ENCODE peak calls at places on chromosomes 11 and 22, in eight cellular contexts. One of them, this sample, is unnamed.

GRCh38 chr22:37806409-37807338 is 1.1 kb upstream of the GCAT start:
- DNase-seq in ELR: peak
- DNase-seq in mesendoderm: peak
- DNase-seq in lower leg skin: no peak
- DNase-seq in activated naive CD4-positive, alpha-beta T cell treated with anti-CD3 and anti-CD28 coated beads for 36 hours: peak
- DNase-seq in NCI-H524 treated with DMSO at 0.1 percent for 48 hours: no peak
- DNase-seq in bronchial epithelial cell: peak
- DNase-seq in kidney epithelial cell: no peak
- DNase-seq in this sample: no peak

GRCh38 chr11:99893803-99894202 is 793.3 kb upstream of the ARHGAP42 start:
- DNase-seq in lower leg skin: no peak
- DNase-seq in bronchial epithelial cell: no peak
- DNase-seq in mesendoderm: no peak
- DNase-seq in NCI-H524 treated with DMSO at 0.1 percent for 48 hours: no peak
- DNase-seq in ELR: no peak
- DNase-seq in kidney epithelial cell: no peak
- DNase-seq in activated naive CD4-positive, alpha-beta T cell treated with anti-CD3 and anti-CD28 coated beads for 36 hours: no peak
- DNase-seq in this sample: no peak

GRCh38 chr11:44793350-44794090 is 66.8 kb downstream of the TSPAN18 start:
- DNase-seq in bronchial epithelial cell: no peak
- DNase-seq in NCI-H524 treated with DMSO at 0.1 percent for 48 hours: peak
- DNase-seq in activated naive CD4-positive, alpha-beta T cell treated with anti-CD3 and anti-CD28 coated beads for 36 hours: no peak
- DNase-seq in lower leg skin: no peak
- DNase-seq in ELR: no peak
- DNase-seq in kidney epithelial cell: no peak
- DNase-seq in mesendoderm: peak
- DNase-seq in this sample: no peak

GRCh38 chr11:34546511-34547206 is 33.1 kb upstream of the ELF5 start:
- DNase-seq in NCI-H524 treated with DMSO at 0.1 percent for 48 hours: no peak
- DNase-seq in activated naive CD4-positive, alpha-beta T cell treated with anti-CD3 and anti-CD28 coated beads for 36 hours: no peak
- DNase-seq in mesendoderm: no peak
- DNase-seq in kidney epithelial cell: no peak
- DNase-seq in lower leg skin: no peak
- DNase-seq in bronchial epithelial cell: peak
- DNase-seq in ELR: no peak
- DNase-seq in this sample: no peak

GRCh38 chr11:44808053-44808753 is 81.4 kb downstream of the TSPAN18 start:
- DNase-seq in NCI-H524 treated with DMSO at 0.1 percent for 48 hours: no peak
- DNase-seq in bronchial epithelial cell: no peak
- DNase-seq in activated naive CD4-positive, alpha-beta T cell treated with anti-CD3 and anti-CD28 coated beads for 36 hours: no peak
- DNase-seq in ELR: no peak
- DNase-seq in mesendoderm: no peak
- DNase-seq in lower leg skin: no peak
- DNase-seq in kidney epithelial cell: no peak
- DNase-seq in this sample: no peak

GRCh38 chr11:46099973-46100335 is 21.3 kb downstream of the PHF21A start:
- DNase-seq in mesendoderm: no peak
- DNase-seq in activated naive CD4-positive, alpha-beta T cell treated with anti-CD3 and anti-CD28 coated beads for 36 hours: no peak
- DNase-seq in kidney epithelial cell: no peak
- DNase-seq in NCI-H524 treated with DMSO at 0.1 percent for 48 hours: no peak
- DNase-seq in ELR: peak
- DNase-seq in bronchial epithelial cell: no peak
- DNase-seq in lower leg skin: no peak
- DNase-seq in this sample: no peak

GRCh38 chr22:26673485-26673884 is 16.1 kb downstream of the MIAT start:
- DNase-seq in bronchial epithelial cell: peak
- DNase-seq in activated naive CD4-positive, alpha-beta T cell treated with anti-CD3 and anti-CD28 coated beads for 36 hours: peak
- DNase-seq in ELR: peak
- DNase-seq in lower leg skin: peak
- DNase-seq in kidney epithelial cell: no peak
- DNase-seq in NCI-H524 treated with DMSO at 0.1 percent for 48 hours: no peak
- DNase-seq in mesendoderm: no peak
- DNase-seq in this sample: no peak

GRCh38 chr11:100857236-100858005 is 170.3 kb downstream of the ARHGAP42 start:
- DNase-seq in bronchial epithelial cell: no peak
- DNase-seq in NCI-H524 treated with DMSO at 0.1 percent for 48 hours: no peak
- DNase-seq in lower leg skin: no peak
- DNase-seq in activated naive CD4-positive, alpha-beta T cell treated with anti-CD3 and anti-CD28 coated beads for 36 hours: no peak
- DNase-seq in mesendoderm: peak
- DNase-seq in kidney epithelial cell: no peak
- DNase-seq in ELR: no peak
- DNase-seq in this sample: no peak

GRCh38 chr22:48758021-48758561 is 1069.6 kb downstream of the BRD1 start:
- DNase-seq in activated naive CD4-positive, alpha-beta T cell treated with anti-CD3 and anti-CD28 coated beads for 36 hours: no peak
- DNase-seq in lower leg skin: no peak
- DNase-seq in kidney epithelial cell: no peak
- DNase-seq in NCI-H524 treated with DMSO at 0.1 percent for 48 hours: no peak
- DNase-seq in ELR: no peak
- DNase-seq in mesendoderm: no peak
- DNase-seq in bronchial epithelial cell: no peak
- DNase-seq in this sample: peak

GRCh38 chr11:60842688-60843605 is 1.0 kb downstream of the CCDC86 start:
- DNase-seq in activated naive CD4-positive, alpha-beta T cell treated with anti-CD3 and anti-CD28 coated beads for 36 hours: peak
- DNase-seq in lower leg skin: no peak
- DNase-seq in NCI-H524 treated with DMSO at 0.1 percent for 48 hours: no peak
- DNase-seq in bronchial epithelial cell: peak
- DNase-seq in ELR: peak
- DNase-seq in mesendoderm: no peak
- DNase-seq in kidney epithelial cell: no peak
- DNase-seq in this sample: no peak

GRCh38 chr11:1967641-1968225 is 20.6 kb downstream of the MRPL23 start:
- DNase-seq in ELR: no peak
- DNase-seq in kidney epithelial cell: no peak
- DNase-seq in mesendoderm: no peak
- DNase-seq in NCI-H524 treated with DMSO at 0.1 percent for 48 hours: no peak
- DNase-seq in lower leg skin: no peak
- DNase-seq in activated naive CD4-positive, alpha-beta T cell treated with anti-CD3 and anti-CD28 coated beads for 36 hours: no peak
- DNase-seq in bronchial epithelial cell: no peak
- DNase-seq in this sample: no peak

GRCh38 chr22:20524004-20524481 is 16.6 kb downstream of the MED15 start:
- DNase-seq in ELR: no peak
- DNase-seq in NCI-H524 treated with DMSO at 0.1 percent for 48 hours: no peak
- DNase-seq in kidney epithelial cell: peak
- DNase-seq in lower leg skin: no peak
- DNase-seq in activated naive CD4-positive, alpha-beta T cell treated with anti-CD3 and anti-CD28 coated beads for 36 hours: peak
- DNase-seq in bronchial epithelial cell: peak
- DNase-seq in mesendoderm: no peak
- DNase-seq in this sample: no peak

GRCh38 chr22:17782621-17783020 is 8.4 kb upstream of the BID start:
- DNase-seq in mesendoderm: no peak
- DNase-seq in kidney epithelial cell: no peak
- DNase-seq in activated naive CD4-positive, alpha-beta T cell treated with anti-CD3 and anti-CD28 coated beads for 36 hours: no peak
- DNase-seq in bronchial epithelial cell: no peak
- DNase-seq in NCI-H524 treated with DMSO at 0.1 percent for 48 hours: no peak
- DNase-seq in lower leg skin: no peak
- DNase-seq in ELR: no peak
- DNase-seq in this sample: no peak

GRCh38 chr22:30114356-30114755 is 34.1 kb downstream of the HORMAD2 start:
- DNase-seq in ELR: no peak
- DNase-seq in NCI-H524 treated with DMSO at 0.1 percent for 48 hours: no peak
- DNase-seq in activated naive CD4-positive, alpha-beta T cell treated with anti-CD3 and anti-CD28 coated beads for 36 hours: no peak
- DNase-seq in bronchial epithelial cell: no peak
- DNase-seq in mesendoderm: no peak
- DNase-seq in lower leg skin: no peak
- DNase-seq in kidney epithelial cell: no peak
- DNase-seq in this sample: no peak

GRCh38 chr22:31829505-31829904 is 75.7 kb downstream of the DEPDC5 start:
- DNase-seq in NCI-H524 treated with DMSO at 0.1 percent for 48 hours: no peak
- DNase-seq in mesendoderm: no peak
- DNase-seq in activated naive CD4-positive, alpha-beta T cell treated with anti-CD3 and anti-CD28 coated beads for 36 hours: peak
- DNase-seq in ELR: peak
- DNase-seq in lower leg skin: no peak
- DNase-seq in bronchial epithelial cell: peak
- DNase-seq in kidney epithelial cell: peak
- DNase-seq in this sample: no peak

GRCh38 chr11:119222308-119222707 is 16.2 kb downstream of the CBL start:
- DNase-seq in ELR: peak
- DNase-seq in bronchial epithelial cell: no peak
- DNase-seq in lower leg skin: no peak
- DNase-seq in kidney epithelial cell: no peak
- DNase-seq in activated naive CD4-positive, alpha-beta T cell treated with anti-CD3 and anti-CD28 coated beads for 36 hours: no peak
- DNase-seq in NCI-H524 treated with DMSO at 0.1 percent for 48 hours: no peak
- DNase-seq in mesendoderm: no peak
- DNase-seq in this sample: no peak

GRCh38 chr11:107587306-107587979 is 3.5 kb upstream of the ELMOD1 start:
- DNase-seq in bronchial epithelial cell: peak
- DNase-seq in activated naive CD4-positive, alpha-beta T cell treated with anti-CD3 and anti-CD28 coated beads for 36 hours: no peak
- DNase-seq in kidney epithelial cell: no peak
- DNase-seq in NCI-H524 treated with DMSO at 0.1 percent for 48 hours: no peak
- DNase-seq in ELR: peak
- DNase-seq in mesendoderm: no peak
- DNase-seq in lower leg skin: no peak
- DNase-seq in this sample: no peak

GRCh38 chr11:32435511-32435946 is at the start of gene WT1:
- DNase-seq in kidney epithelial cell: peak
- DNase-seq in bronchial epithelial cell: no peak
- DNase-seq in NCI-H524 treated with DMSO at 0.1 percent for 48 hours: no peak
- DNase-seq in lower leg skin: no peak
- DNase-seq in activated naive CD4-positive, alpha-beta T cell treated with anti-CD3 and anti-CD28 coated beads for 36 hours: no peak
- DNase-seq in mesendoderm: peak
- DNase-seq in ELR: no peak
- DNase-seq in this sample: no peak

GRCh38 chr11:67117667-67118058 is 1.4 kb upstream of the KDM2A start:
- DNase-seq in lower leg skin: peak
- DNase-seq in activated naive CD4-positive, alpha-beta T cell treated with anti-CD3 and anti-CD28 coated beads for 36 hours: peak
- DNase-seq in NCI-H524 treated with DMSO at 0.1 percent for 48 hours: no peak
- DNase-seq in ELR: peak
- DNase-seq in mesendoderm: peak
- DNase-seq in kidney epithelial cell: no peak
- DNase-seq in bronchial epithelial cell: no peak
- DNase-seq in this sample: no peak

GRCh38 chr11:69382131-69383128 is 88.5 kb downstream of the MYEOV start:
- DNase-seq in activated naive CD4-positive, alpha-beta T cell treated with anti-CD3 and anti-CD28 coated beads for 36 hours: no peak
- DNase-seq in kidney epithelial cell: no peak
- DNase-seq in lower leg skin: no peak
- DNase-seq in ELR: no peak
- DNase-seq in mesendoderm: peak
- DNase-seq in NCI-H524 treated with DMSO at 0.1 percent for 48 hours: no peak
- DNase-seq in bronchial epithelial cell: no peak
- DNase-seq in this sample: peak

GRCh38 chr11:10916674-10917073 is 58.8 kb upstream of the ZBED5 start:
- DNase-seq in NCI-H524 treated with DMSO at 0.1 percent for 48 hours: no peak
- DNase-seq in lower leg skin: no peak
- DNase-seq in bronchial epithelial cell: peak
- DNase-seq in ELR: peak
- DNase-seq in activated naive CD4-positive, alpha-beta T cell treated with anti-CD3 and anti-CD28 coated beads for 36 hours: no peak
- DNase-seq in mesendoderm: no peak
- DNase-seq in kidney epithelial cell: no peak
- DNase-seq in this sample: no peak

GRCh38 chr11:110479445-110480101 is 49.8 kb downstream of the FDX1 start:
- DNase-seq in ELR: peak
- DNase-seq in mesendoderm: no peak
- DNase-seq in kidney epithelial cell: peak
- DNase-seq in lower leg skin: no peak
- DNase-seq in NCI-H524 treated with DMSO at 0.1 percent for 48 hours: peak
- DNase-seq in bronchial epithelial cell: peak
- DNase-seq in activated naive CD4-positive, alpha-beta T cell treated with anti-CD3 and anti-CD28 coated beads for 36 hours: no peak
- DNase-seq in this sample: no peak

GRCh38 chr11:33040862-33041453 is 1.6 kb downstream of the TCP11L1 start:
- DNase-seq in NCI-H524 treated with DMSO at 0.1 percent for 48 hours: no peak
- DNase-seq in kidney epithelial cell: no peak
- DNase-seq in bronchial epithelial cell: no peak
- DNase-seq in activated naive CD4-positive, alpha-beta T cell treated with anti-CD3 and anti-CD28 coated beads for 36 hours: no peak
- DNase-seq in mesendoderm: peak
- DNase-seq in lower leg skin: no peak
- DNase-seq in ELR: no peak
- DNase-seq in this sample: no peak

GRCh38 chr11:72736452-72737069 is 15.6 kb downstream of the ARAP1 start:
- DNase-seq in NCI-H524 treated with DMSO at 0.1 percent for 48 hours: no peak
- DNase-seq in bronchial epithelial cell: peak
- DNase-seq in lower leg skin: no peak
- DNase-seq in ELR: peak
- DNase-seq in mesendoderm: peak
- DNase-seq in kidney epithelial cell: no peak
- DNase-seq in activated naive CD4-positive, alpha-beta T cell treated with anti-CD3 and anti-CD28 coated beads for 36 hours: peak
- DNase-seq in this sample: peak

GRCh38 chr11:111359223-111360149 is 19.6 kb downstream of the POU2AF1 start:
- DNase-seq in activated naive CD4-positive, alpha-beta T cell treated with anti-CD3 and anti-CD28 coated beads for 36 hours: no peak
- DNase-seq in lower leg skin: no peak
- DNase-seq in kidney epithelial cell: no peak
- DNase-seq in bronchial epithelial cell: peak
- DNase-seq in NCI-H524 treated with DMSO at 0.1 percent for 48 hours: no peak
- DNase-seq in ELR: no peak
- DNase-seq in mesendoderm: peak
- DNase-seq in this sample: no peak

GRCh38 chr22:20464096-20464614 is 26.5 kb upstream of the SCARF2 start:
- DNase-seq in lower leg skin: no peak
- DNase-seq in kidney epithelial cell: no peak
- DNase-seq in NCI-H524 treated with DMSO at 0.1 percent for 48 hours: no peak
- DNase-seq in ELR: no peak
- DNase-seq in bronchial epithelial cell: no peak
- DNase-seq in mesendoderm: no peak
- DNase-seq in activated naive CD4-positive, alpha-beta T cell treated with anti-CD3 and anti-CD28 coated beads for 36 hours: peak
- DNase-seq in this sample: no peak

GRCh38 chr11:78351979-78352731 is 65.5 kb downstream of the GAB2 start:
- DNase-seq in ELR: no peak
- DNase-seq in bronchial epithelial cell: no peak
- DNase-seq in activated naive CD4-positive, alpha-beta T cell treated with anti-CD3 and anti-CD28 coated beads for 36 hours: no peak
- DNase-seq in NCI-H524 treated with DMSO at 0.1 percent for 48 hours: no peak
- DNase-seq in lower leg skin: no peak
- DNase-seq in mesendoderm: peak
- DNase-seq in kidney epithelial cell: no peak
- DNase-seq in this sample: no peak

GRCh38 chr22:49958462-49958921 is 2.1 kb upstream of the PIM3 start:
- DNase-seq in lower leg skin: no peak
- DNase-seq in activated naive CD4-positive, alpha-beta T cell treated with anti-CD3 and anti-CD28 coated beads for 36 hours: no peak
- DNase-seq in ELR: no peak
- DNase-seq in kidney epithelial cell: no peak
- DNase-seq in mesendoderm: no peak
- DNase-seq in NCI-H524 treated with DMSO at 0.1 percent for 48 hours: no peak
- DNase-seq in bronchial epithelial cell: no peak
- DNase-seq in this sample: no peak

GRCh38 chr11:35418282-35418846 is 994 bp downstream of the SLC1A2 start:
- DNase-seq in lower leg skin: no peak
- DNase-seq in kidney epithelial cell: no peak
- DNase-seq in activated naive CD4-positive, alpha-beta T cell treated with anti-CD3 and anti-CD28 coated beads for 36 hours: no peak
- DNase-seq in bronchial epithelial cell: no peak
- DNase-seq in mesendoderm: peak
- DNase-seq in NCI-H524 treated with DMSO at 0.1 percent for 48 hours: peak
- DNase-seq in ELR: peak
- DNase-seq in this sample: no peak

GRCh38 chr11:109106201-109106906 is 315.6 kb upstream of the C11orf87 start:
- DNase-seq in bronchial epithelial cell: no peak
- DNase-seq in mesendoderm: no peak
- DNase-seq in NCI-H524 treated with DMSO at 0.1 percent for 48 hours: no peak
- DNase-seq in activated naive CD4-positive, alpha-beta T cell treated with anti-CD3 and anti-CD28 coated beads for 36 hours: no peak
- DNase-seq in lower leg skin: no peak
- DNase-seq in ELR: no peak
- DNase-seq in kidney epithelial cell: no peak
- DNase-seq in this sample: no peak

GRCh38 chr22:46619830-46620501 is at the start of gene GRAMD4:
- DNase-seq in NCI-H524 treated with DMSO at 0.1 percent for 48 hours: no peak
- DNase-seq in lower leg skin: no peak
- DNase-seq in ELR: no peak
- DNase-seq in kidney epithelial cell: no peak
- DNase-seq in activated naive CD4-positive, alpha-beta T cell treated with anti-CD3 and anti-CD28 coated beads for 36 hours: no peak
- DNase-seq in bronchial epithelial cell: no peak
- DNase-seq in mesendoderm: peak
- DNase-seq in this sample: no peak

This sample was measured in ascending aorta.